ENCODE peak calls at places on chromosome 14, in ten cellular contexts. H is K562, U is tibial nerve, G is adrenal gland, I is Peyer's patch, B is IMR-90, A is GM12892, F is A549, O is esophagus squamous epithelium, S is uterus. M is an unnamed sample.

GRCh38 chr14:20530771-20531571 is 25.6 kb downstream of the RNASE10 start:
- DNase-seq in H (peak; percentile 23), U (peak; percentile 69), G (peak; percentile 71), I (peak; percentile 73), B (peak; percentile 69), A (no peak), F (peak; percentile 84), O (peak; percentile 7), S (peak; percentile 63), M (peak; percentile 52)

GRCh38 chr14:102708494-102708893 is 68.8 kb upstream of the TRAF3 start:
- DNase-seq in H (peak; percentile 25), U (no peak), G (no peak), I (no peak), B (no peak), A (no peak), F (no peak), O (no peak), S (no peak), M (no peak)

GRCh38 chr14:39432619-39433451 is 602 bp upstream of the FBXO33 start:
- DNase-seq in H (peak; percentile 64), U (peak; percentile 72), G (peak; percentile 95), I (peak; percentile 96), B (peak; percentile 65), A (peak; percentile 43), F (peak; percentile 95), O (peak; percentile 75), S (peak; percentile 92), M (peak; percentile 94)

GRCh38 chr14:78530078-78530477 is 359.9 kb downstream of the NRXN3 start:
- DNase-seq in H (peak; percentile 10), U (no peak), G (peak; percentile 22), I (no peak), B (no peak), A (no peak), F (peak; percentile 11), O (no peak), S (no peak), M (no peak)

GRCh38 chr14:102229739-102230092 is 75.2 kb downstream of the MOK start:
- DNase-seq in H (no peak), U (no peak), G (no peak), I (no peak), B (no peak), A (no peak), F (no peak), O (no peak), S (no peak), M (no peak)

GRCh38 chr14:50773632-50774541 is 57.1 kb downstream of the NIN start:
- DNase-seq in H (peak; percentile 60), U (peak; percentile 29), G (peak; percentile 26), I (no peak), B (peak; percentile 50), A (no peak), F (peak; percentile 33), O (no peak), S (no peak), M (no peak)

GRCh38 chr14:88840926-88841325 is 16.5 kb downstream of the TTC8 start:
- DNase-seq in H (no peak), U (no peak), G (no peak), I (no peak), B (no peak), A (no peak), F (no peak), O (no peak), S (no peak), M (no peak)

GRCh38 chr14:29990993-29991392 is 63.3 kb upstream of the PRKD1 start:
- DNase-seq in H (no peak), U (no peak), G (no peak), I (no peak), B (no peak), A (no peak), F (no peak), O (no peak), S (no peak), M (no peak)

GRCh38 chr14:59537476-59537875 is 39.1 kb downstream of the CCDC175 start:
- DNase-seq in H (no peak), U (no peak), G (no peak), I (no peak), B (no peak), A (no peak), F (no peak), O (no peak), S (no peak), M (no peak)

GRCh38 chr14:70907172-70907995 is at the start of gene PCNX1:
- DNase-seq in H (peak; percentile 88), U (peak; percentile 77), G (peak; percentile 91), I (peak; percentile 91), B (peak; percentile 79), A (peak; percentile 82), F (peak; percentile 85), O (peak; percentile 59), S (peak; percentile 90), M (peak; percentile 93)
- TF ChIP-seq POLR2A in H (no peak), U (peak; percentile 46), G (peak; percentile 71), I (peak; percentile 24), B (peak; percentile 75), A (peak; percentile 61), F (peak; percentile 55), O (peak; percentile 51), S (peak; percentile 55), M (peak; percentile 58)

GRCh38 chr14:98323850-98324249 is 948.1 kb downstream of the BCL11B start:
- DNase-seq in H (no peak), U (no peak), G (no peak), I (no peak), B (no peak), A (no peak), F (no peak), O (no peak), S (no peak), M (no peak)

GRCh38 chr14:98321838-98322237 is 950.2 kb downstream of the BCL11B start:
- DNase-seq in H (no peak), U (no peak), G (no peak), I (no peak), B (no peak), A (no peak), F (no peak), O (no peak), S (no peak), M (no peak)

DNA sequence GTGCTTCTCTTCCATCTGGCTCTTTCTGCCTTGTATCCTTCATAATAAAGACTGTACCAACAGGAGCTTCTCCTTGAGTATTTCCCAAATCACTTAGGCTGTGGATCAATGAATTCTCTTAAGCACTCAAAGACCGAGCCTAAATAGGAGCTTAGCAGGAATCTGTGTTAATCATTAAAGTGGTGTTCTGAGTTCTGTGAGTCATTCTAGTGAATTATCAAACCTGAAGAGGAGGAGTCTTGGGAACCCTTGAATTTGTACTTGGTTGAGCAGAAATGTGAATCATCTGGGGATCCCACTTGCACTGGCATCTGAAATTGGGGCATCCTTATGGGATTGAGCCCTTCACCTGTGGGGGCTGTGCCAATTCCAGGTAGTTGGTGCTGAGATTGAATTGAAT is 946.2 kb downstream of the BCL11B start:
- DNase-seq in H (no peak), U (no peak), G (no peak), I (no peak), B (no peak), A (no peak), F (peak; percentile 4), O (no peak), S (no peak), M (no peak)
- TF ChIP-seq POLR2A in H (no peak), U (no peak), G (no peak), I (no peak), B (no peak), A (no peak), F (no peak), O (no peak), S (no peak), M (no peak)

GRCh38 chr14:63212209-63212608 is 8.0 kb downstream of the RHOJ start:
- DNase-seq in H (no peak), U (no peak), G (no peak), I (no peak), B (no peak), A (no peak), F (no peak), O (no peak), S (no peak), M (no peak)
- TF ChIP-seq POLR2A in H (no peak), U (no peak), G (no peak), I (no peak), B (no peak), A (no peak), F (no peak), O (no peak), S (no peak), M (no peak)

GRCh38 chr14:61838661-61839060 is 76.4 kb downstream of the SNAPC1 start:
- DNase-seq in H (no peak), U (no peak), G (no peak), I (no peak), B (peak; percentile 7), A (no peak), F (no peak), O (no peak), S (no peak), M (no peak)

GRCh38 chr14:61837336-61838229 is 75.4 kb downstream of the SNAPC1 start:
- DNase-seq in H (peak; percentile 65), U (peak; percentile 58), G (peak; percentile 78), I (peak; percentile 76), B (peak; percentile 80), A (no peak), F (peak; percentile 83), O (peak; percentile 6), S (peak; percentile 67), M (peak; percentile 77)

GRCh38 chr14:61839452-61839851 is 77.2 kb downstream of the SNAPC1 start:
- DNase-seq in H (no peak), U (no peak), G (no peak), I (no peak), B (peak; percentile 72), A (no peak), F (no peak), O (no peak), S (no peak), M (no peak)

GRCh38 chr14:61836184-61836583 is 74.0 kb downstream of the SNAPC1 start:
- DNase-seq in H (no peak), U (no peak), G (no peak), I (no peak), B (peak; percentile 64), A (no peak), F (no peak), O (no peak), S (no peak), M (no peak)

GRCh38 chr14:61836807-61837206 is 74.6 kb downstream of the SNAPC1 start:
- DNase-seq in H (no peak), U (no peak), G (no peak), I (no peak), B (no peak), A (no peak), F (no peak), O (no peak), S (no peak), M (no peak)
- TF ChIP-seq POLR2A in H (no peak), U (no peak), G (no peak), I (no peak), B (no peak), A (no peak), F (no peak), O (no peak), S (no peak), M (no peak)

GRCh38 chr14:35404496-35405303 is at the start of gene NFKBIA:
- DNase-seq in H (peak; percentile 69), U (peak; percentile 89), G (peak; percentile 91), I (peak; percentile 95), B (peak; percentile 88), A (peak; percentile 74), F (peak; percentile 88), O (peak; percentile 63), S (peak; percentile 93), M (peak; percentile 88)
- TF ChIP-seq POLR2A in H (peak; percentile 75), U (peak; percentile 97), G (peak; percentile 100), I (peak; percentile 99), B (peak; percentile 99), A (peak; percentile 97), F (peak; percentile 94), O (peak; percentile 100), S (peak; percentile 97), M (peak; percentile 97)

M was measured in ovary.